ENCODE peak calls at places on chromosomes 6 and 20, in six cellular contexts. Z, S, H, O, R and M are unnamed samples.

GRCh38 chr20:60352580-60352979 is 394.4 kb downstream of the CDH26 start:
- DNase-seq in H (no peak), Z (no peak), R (no peak), S (peak; percentile 63), O (no peak), M (no peak)

GRCh38 chr20:50366270-50367103 is 143.7 kb upstream of the PTPN1 start:
- DNase-seq in H (peak; percentile 67), R (peak; percentile 42), O (peak; percentile 95), S (no peak), Z (no peak), M (no peak)

GRCh38 chr6:4707011-4707410 is 69.2 kb upstream of the CDYL start:
- DNase-seq in H (no peak), R (no peak), Z (no peak), O (no peak), S (no peak), M (no peak)

GRCh38 chr20:38827770-38828281 is 22.3 kb downstream of the PPP1R16B start:
- DNase-seq in R (no peak), O (no peak), H (no peak), Z (no peak), S (no peak), M (no peak)

GRCh38 chr6:52162940-52163908 is 23.0 kb upstream of the IL17A start:
- DNase-seq in S (no peak), O (no peak), H (no peak), R (no peak), Z (no peak), M (no peak)

GRCh38 chr6:133503330-133503729 is 262.2 kb downstream of the EYA4 start:
- DNase-seq in H (no peak), O (no peak), Z (no peak), S (no peak), R (no peak), M (no peak)

GRCh38 chr6:3090013-3090412 is 21.7 kb downstream of the RIPK1 start:
- DNase-seq in R (peak; percentile 10), S (no peak), H (no peak), O (no peak), Z (no peak), M (no peak)

GRCh38 chr20:22922987-22923386 is 112.1 kb upstream of the SSTR4 start:
- DNase-seq in Z (no peak), S (no peak), H (no peak), R (no peak), O (no peak), M (no peak)

GRCh38 chr6:43278524-43279078 is 19.5 kb upstream of the SLC22A7 start:
- DNase-seq in H (no peak), Z (no peak), O (no peak), R (no peak), S (no peak), M (no peak)

GRCh38 chr6:20652691-20653479 is 118.6 kb downstream of the CDKAL1 start:
- DNase-seq in S (no peak), Z (no peak), R (no peak), O (no peak), H (no peak), M (no peak)

GRCh38 chr6:47464052-47464451 is 13.5 kb upstream of the CD2AP start:
- DNase-seq in R (no peak), S (no peak), O (no peak), H (no peak), Z (no peak), M (no peak)

GRCh38 chr6:145139451-145139850 is 595.9 kb downstream of the EPM2A start:
- DNase-seq in Z (no peak), R (no peak), H (no peak), O (no peak), S (no peak), M (no peak)

GRCh38 chr6:170172406-170172805 is 118.5 kb downstream of the DLL1 start:
- DNase-seq in S (peak; percentile 64), Z (no peak), R (no peak), O (no peak), H (peak; percentile 7), M (no peak)

DNA sequence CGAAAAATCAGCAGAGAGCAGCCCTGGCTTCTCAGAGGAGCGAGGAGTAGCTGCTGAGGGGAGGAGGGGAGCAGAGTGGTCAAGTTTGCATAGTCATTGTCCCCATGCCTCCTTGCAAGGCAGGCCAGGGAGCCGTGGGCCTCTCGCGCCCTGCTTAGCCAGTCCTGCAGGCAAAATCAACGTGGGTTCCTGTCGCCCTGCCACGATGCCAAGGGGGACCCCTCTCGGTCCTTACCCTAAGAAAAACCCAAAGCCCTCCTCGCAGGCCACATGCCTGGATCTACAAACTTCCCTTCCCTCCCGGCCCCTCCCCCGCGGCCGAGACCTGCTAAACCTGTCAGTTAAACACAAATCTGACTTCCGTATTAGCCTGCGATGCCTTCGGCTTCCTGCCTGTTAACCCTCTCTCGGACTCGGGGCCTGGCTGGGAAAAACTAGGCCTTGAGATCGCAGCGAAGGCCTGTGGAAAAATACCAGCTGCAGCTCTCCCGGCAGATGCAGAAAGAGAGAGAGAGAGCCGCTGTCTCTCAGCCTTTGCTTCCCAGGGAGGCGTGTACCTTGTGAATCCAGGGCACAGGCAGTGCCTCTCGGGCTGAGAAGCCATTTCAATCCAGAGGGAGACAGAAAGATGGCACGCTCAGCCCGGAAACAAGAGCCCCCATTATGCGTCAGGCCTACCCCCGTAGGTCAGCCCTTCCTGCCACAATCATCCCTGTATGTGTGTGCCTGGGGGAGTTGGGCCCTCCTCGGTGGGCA is 975 bp upstream of the ZMYND8 start:
- DNase-seq in S (peak; percentile 96), H (peak; percentile 94), O (peak; percentile 96), R (peak; percentile 73), Z (peak; percentile 86), M (peak; percentile 91)
- TF ChIP-seq POLR2A in S (no peak), H (peak; percentile 53), O (no peak), R (peak; percentile 70), Z (peak; percentile 55), M (peak; percentile 8)

DNA sequence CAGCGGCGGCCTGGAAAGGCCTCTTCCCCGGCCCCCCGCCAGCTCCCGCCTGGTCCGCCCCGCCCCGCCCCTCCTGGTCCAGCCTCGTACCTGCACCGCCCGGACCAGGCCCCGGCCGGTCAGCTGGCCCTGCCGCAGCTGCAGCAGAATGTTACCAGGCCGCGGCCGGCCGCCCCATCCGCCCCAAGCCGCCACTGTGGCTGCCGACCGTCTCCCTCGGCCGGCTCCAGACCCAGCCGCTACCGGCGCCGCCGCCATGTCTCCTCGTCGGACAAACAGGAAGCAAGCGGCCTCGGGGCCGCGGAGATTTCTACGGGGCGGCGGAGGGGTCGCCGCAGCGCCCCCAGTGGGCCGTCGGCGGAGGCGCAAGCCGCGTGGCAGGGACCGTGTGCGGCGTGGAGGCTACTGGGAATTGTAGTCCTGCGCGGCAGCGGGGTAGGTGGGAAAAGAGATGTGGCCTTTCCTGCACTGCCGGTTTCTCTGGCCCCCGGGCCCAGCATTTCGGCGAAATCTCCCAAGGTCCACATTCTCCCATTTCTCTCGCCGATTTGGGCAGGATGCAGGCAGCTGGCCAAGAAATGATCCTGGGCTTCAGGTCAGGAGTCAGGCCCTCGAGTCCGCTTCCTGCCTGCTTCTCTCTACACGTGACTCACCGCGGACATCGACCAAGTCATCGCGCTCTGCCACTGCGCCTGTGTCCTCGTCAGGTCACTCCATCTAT is at the start of gene TRPC4AP:
- DNase-seq in Z (peak; percentile 91), S (peak; percentile 97), H (peak; percentile 87), O (peak; percentile 92), R (peak; percentile 91), M (peak; percentile 97)
- TF ChIP-seq POLR2A in Z (peak; percentile 78), S (no peak), H (no peak), O (no peak), R (peak; percentile 63), M (peak; percentile 83)

GRCh38 chr20:13186043-13186774 is 34.9 kb upstream of the ISM1 start:
- DNase-seq in R (no peak), H (no peak), O (no peak), S (no peak), Z (no peak), M (no peak)
- TF ChIP-seq POLR2A in R (no peak), H (no peak), O (no peak), S (no peak), Z (no peak), M (no peak)

GRCh38 chr6:14117158-14118090 is at the start of gene CD83:
- DNase-seq in H (no peak), R (peak; percentile 78), O (peak; percentile 84), Z (peak; percentile 50), S (peak; percentile 90), M (peak; percentile 95)
- TF ChIP-seq POLR2A in H (no peak), R (no peak), O (no peak), Z (peak; percentile 46), S (no peak), M (peak; percentile 74)

GRCh38 chr20:51492167-51493092 is 50.1 kb downstream of the NFATC2 start:
- DNase-seq in H (no peak), Z (peak; percentile 71), R (peak; percentile 71), S (peak; percentile 87), O (peak; percentile 85), M (peak; percentile 46)
- TF ChIP-seq POLR2A in H (no peak), Z (no peak), R (peak; percentile 12), S (no peak), O (no peak), M (no peak)